ENCODE peak calls at places on chromosome 20, in eight cellular contexts. E, W, U, F, K, G, N and A are unnamed samples.

GRCh38 chr20:24942679-24943078 is 6.4 kb upstream of the CST7 start:
- DNase-seq in G (no peak), E (no peak), U (no peak), N (no peak), W (no peak), K (no peak), F (no peak), A (peak; percentile 49)

GRCh38 chr20:50301712-50302111 is 111.1 kb downstream of the CEBPB start:
- DNase-seq in G (no peak), U (no peak), E (no peak), W (no peak), N (no peak), K (no peak), F (no peak), A (no peak)

GRCh38 chr20:19799325-19799724 is 41.3 kb downstream of the RIN2 start:
- DNase-seq in F (no peak), N (no peak), W (no peak), G (no peak), U (no peak), E (no peak), K (no peak), A (no peak)

GRCh38 chr20:711526-711925 is 35.9 kb upstream of the SCRT2 start:
- DNase-seq in U (no peak), E (no peak), G (no peak), K (no peak), W (no peak), F (no peak), N (no peak), A (no peak)

GRCh38 chr20:23086056-23086551 is at the start of gene CD93:
- DNase-seq in G (no peak), F (no peak), E (no peak), W (peak; percentile 36), U (peak; percentile 43), N (no peak), K (no peak), A (peak; percentile 80)

GRCh38 chr20:5735845-5736530 is 14.2 kb upstream of the SHLD1 start:
- DNase-seq in U (peak; percentile 27), E (peak; percentile 45), K (no peak), F (no peak), W (no peak), G (no peak), N (no peak), A (no peak)

GRCh38 chr20:57531986-57532566 is 7.1 kb upstream of the CTCFL start:
- DNase-seq in F (no peak), U (no peak), W (no peak), E (peak; percentile 62), G (no peak), K (no peak), N (no peak), A (no peak)

GRCh38 chr20:59185809-59186208 is 22.2 kb downstream of the ZNF831 start:
- DNase-seq in U (no peak), E (peak; percentile 10), F (no peak), K (no peak), W (no peak), G (no peak), N (no peak), A (no peak)

GRCh38 chr20:37420610-37421009 is 74.7 kb downstream of the SRC start:
- DNase-seq in W (no peak), F (no peak), G (no peak), U (no peak), E (no peak), K (no peak), N (no peak), A (no peak)

GRCh38 chr20:44200371-44200770 is 10.2 kb downstream of the OSER1 start:
- DNase-seq in E (no peak), W (no peak), G (no peak), U (no peak), N (no peak), K (no peak), F (no peak), A (no peak)

GRCh38 chr20:51091564-51092195 is 68.8 kb upstream of the KCNG1 start:
- DNase-seq in F (no peak), K (no peak), U (no peak), W (no peak), E (no peak), G (no peak), N (no peak), A (no peak)

GRCh38 chr20:38167851-38168760 is 3.0 kb upstream of the TGM2 start:
- DNase-seq in G (peak; percentile 52), F (no peak), U (peak; percentile 57), N (no peak), W (peak; percentile 30), K (no peak), E (no peak), A (no peak)

GRCh38 chr20:330233-331149 is 5.1 kb downstream of the SOX12 start:
- DNase-seq in F (no peak), E (no peak), U (peak; percentile 71), K (peak; percentile 52), W (peak; percentile 53), N (peak; percentile 82), G (peak; percentile 83), A (peak; percentile 86)

GRCh38 chr20:25191689-25192088 is 3.8 kb upstream of the ENTPD6 start:
- DNase-seq in U (peak; percentile 48), F (no peak), E (no peak), K (no peak), G (no peak), N (peak; percentile 67), W (no peak), A (no peak)

GRCh38 chr20:5349448-5349847 is 32.7 kb upstream of the PROKR2 start:
- DNase-seq in F (no peak), E (no peak), W (no peak), U (no peak), G (no peak), N (no peak), K (no peak), A (no peak)

GRCh38 chr20:19888269-19888669 is 128.9 kb upstream of the NAA20 start:
- DNase-seq in G (no peak), U (no peak), N (no peak), W (no peak), F (no peak), E (peak; percentile 58), K (no peak), A (no peak)

GRCh38 chr20:58711266-58712051 is 18.9 kb downstream of the NPEPL1 start:
- DNase-seq in F (no peak), U (no peak), E (peak; percentile 14), N (no peak), W (peak; percentile 2), G (peak; percentile 2), K (no peak), A (peak; percentile 80)

DNA sequence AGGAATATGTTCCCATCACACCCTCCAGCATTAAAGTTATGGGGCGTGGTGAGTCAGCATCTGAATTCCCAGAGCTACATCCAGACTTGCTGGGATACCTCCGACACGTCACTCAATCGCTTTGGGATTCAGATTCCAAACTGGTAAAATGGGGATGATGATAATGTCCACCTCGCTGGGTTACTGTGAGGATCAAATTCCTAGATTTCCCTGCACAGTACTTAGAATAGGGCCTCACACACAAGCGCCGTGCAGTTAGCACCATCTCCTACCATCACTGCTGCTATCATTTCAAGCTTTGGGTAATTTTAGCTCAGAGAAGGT is 107.2 kb downstream of the SULF2 start:
- DNase-seq in N (no peak), E (no peak), K (no peak), W (no peak), F (no peak), U (no peak), G (no peak), A (no peak)
- TF ChIP-seq CTCF in N (no peak), E (no peak), K (no peak), W (peak; percentile 8), F (no peak), U (no peak), G (no peak), A (no peak)

GRCh38 chr20:60857708-60858107 is 394.4 kb upstream of the CDH4 start:
- DNase-seq in U (no peak), E (no peak), K (no peak), F (no peak), N (no peak), G (no peak), W (no peak), A (peak; percentile 27)

GRCh38 chr20:60851826-60852704 is 400.0 kb upstream of the CDH4 start:
- DNase-seq in E (no peak), W (peak; percentile 60), K (peak; percentile 42), U (no peak), F (no peak), N (peak; percentile 56), G (peak; percentile 51), A (no peak)
- TF ChIP-seq CTCF in E (no peak), W (peak; percentile 38), K (peak; percentile 75), U (no peak), F (peak; percentile 17), N (no peak), G (peak; percentile 64), A (peak; percentile 41)

DNA sequence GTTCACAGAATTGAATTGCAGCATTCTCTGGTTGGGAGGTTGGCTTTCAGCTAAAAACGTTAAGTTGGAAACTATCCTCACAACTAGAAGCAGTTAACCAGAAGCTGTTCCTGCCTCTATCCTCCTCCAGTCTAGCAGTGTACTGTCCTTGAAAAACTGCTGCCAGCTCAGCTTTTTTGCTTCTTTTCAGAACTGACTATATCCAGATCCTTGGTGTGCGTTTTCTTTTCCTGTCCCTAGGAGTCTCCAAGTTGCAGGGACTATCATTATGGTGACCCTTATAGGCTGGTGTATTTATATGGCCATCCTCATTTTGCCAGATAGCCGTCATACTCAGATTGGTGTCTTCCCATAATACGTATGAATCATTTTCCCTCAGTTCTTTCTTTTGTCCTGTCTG is 5.5 kb downstream of the ITCH start:
- DNase-seq in W (no peak), F (no peak), E (no peak), K (no peak), N (no peak), G (peak; percentile 18), U (no peak), A (no peak)
- TF ChIP-seq CTCF in W (no peak), F (no peak), E (no peak), K (no peak), N (no peak), G (no peak), U (no peak), A (no peak)

GRCh38 chr20:39399463-39399862 is 437.3 kb downstream of the DHX35 start:
- DNase-seq in W (no peak), U (no peak), G (no peak), N (no peak), E (no peak), F (no peak), K (no peak), A (no peak)
- TF ChIP-seq CTCF in W (no peak), U (no peak), G (no peak), N (no peak), E (no peak), F (no peak), K (no peak), A (no peak)

GRCh38 chr20:63185215-63185796 is 30.6 kb downstream of the YTHDF1 start:
- DNase-seq in U (no peak), F (no peak), E (no peak), G (no peak), K (no peak), W (no peak), N (no peak), A (no peak)

GRCh38 chr20:63186084-63186483 is 29.8 kb downstream of the YTHDF1 start:
- DNase-seq in N (no peak), K (no peak), U (no peak), W (no peak), F (no peak), G (no peak), E (no peak), A (no peak)

GRCh38 chr20:63187338-63188158 is 28.4 kb downstream of the YTHDF1 start:
- DNase-seq in W (no peak), E (no peak), K (no peak), U (no peak), F (no peak), N (no peak), G (no peak), A (no peak)

GRCh38 chr20:63188159-63188442 is 27.8 kb downstream of the YTHDF1 start:
- DNase-seq in G (no peak), N (no peak), W (no peak), E (no peak), K (no peak), F (no peak), U (no peak), A (no peak)

GRCh38 chr20:63186528-63187316 is 29.2 kb downstream of the YTHDF1 start:
- DNase-seq in K (no peak), E (peak; percentile 35), U (no peak), G (no peak), N (no peak), F (no peak), W (no peak), A (no peak)
- TF ChIP-seq CTCF in K (peak; percentile 29), E (no peak), U (no peak), G (no peak), N (peak; percentile 4), F (peak; percentile 11), W (no peak), A (no peak)